ENCODE peak calls at places on chromosomes 6 and 20, in seven cellular contexts. N is fibroblast of the aortic adventitia; F is Right ventricle myocardium superior; A is upper lobe of right lung; E is stimulated activated CD4-positive, alpha-beta T cell treated with anti-CD3 and anti-CD28 coated beads, Interleukin-4, amount 100 ng/mL, for 24 hours; K is NCI-H1092 treated with DMSO at 0.1 percent for 48 hours; H is nephron progenitor cell. R is an unnamed sample.

GRCh38 chr6:149450679-149451360 is 34.0 kb downstream of the ZC3H12D start:
- DNase-seq in H (peak), N (no peak), E (no peak), F (peak), A (peak), K (peak), R (peak)

GRCh38 chr6:160141001-160141726 is 19.5 kb downstream of the SLC22A1 start:
- DNase-seq in N (peak), K (peak), A (no peak), H (no peak), E (no peak), F (no peak), R (no peak)

GRCh38 chr6:33967966-33968724 is 164.3 kb upstream of the MLN start:
- DNase-seq in K (peak), H (no peak), F (no peak), E (no peak), A (no peak), N (no peak), R (no peak)

GRCh38 chr20:1185316-1185741 is 548 bp upstream of the TMEM74B start:
- DNase-seq in H (peak), K (no peak), N (no peak), F (no peak), E (no peak), A (no peak), R (no peak)

GRCh38 chr20:36848078-36848660 is 27.8 kb upstream of the TLDC2 start:
- DNase-seq in F (peak), K (no peak), H (no peak), E (no peak), N (peak), A (no peak), R (no peak)

GRCh38 chr20:63246490-63247284 is 7.6 kb downstream of the NKAIN4 start:
- DNase-seq in N (no peak), H (peak), E (no peak), K (no peak), F (peak), A (no peak), R (no peak)

GRCh38 chr6:151293621-151294020 is 53.9 kb downstream of the AKAP12 start:
- DNase-seq in E (no peak), H (no peak), K (no peak), N (no peak), A (no peak), F (no peak), R (no peak)

GRCh38 chr20:13610205-13610604 is 28.5 kb downstream of the TASP1 start:
- DNase-seq in F (no peak), K (no peak), N (no peak), H (no peak), E (no peak), A (no peak), R (no peak)

GRCh38 chr6:73665686-73666319 is 12.0 kb upstream of the SLC17A5 start:
- DNase-seq in A (no peak), H (no peak), F (no peak), N (no peak), K (no peak), E (no peak), R (no peak)

GRCh38 chr20:39312107-39312506 is 350.0 kb downstream of the DHX35 start:
- DNase-seq in H (no peak), A (no peak), E (no peak), N (no peak), F (no peak), K (no peak), R (no peak)

GRCh38 chr6:23611776-23612381 is 514.1 kb upstream of the NRSN1 start:
- DNase-seq in F (no peak), K (no peak), E (no peak), H (no peak), N (no peak), A (no peak), R (no peak)

GRCh38 chr6:129577691-129578090 is 132.3 kb downstream of the ARHGAP18 start:
- DNase-seq in N (no peak), A (no peak), K (no peak), H (no peak), E (no peak), F (no peak), R (no peak)

GRCh38 chr6:18016133-18016532 is 28.7 kb upstream of the KIF13A start:
- DNase-seq in H (no peak), K (no peak), F (no peak), N (no peak), A (no peak), E (no peak), R (no peak)

GRCh38 chr20:23415958-23416583 is 5.2 kb downstream of the NAPB start:
- DNase-seq in A (no peak), E (no peak), K (no peak), N (peak), H (no peak), F (no peak), R (no peak)

GRCh38 chr20:45036044-45036755 is 64.7 kb downstream of the KCNS1 start:
- DNase-seq in A (no peak), K (no peak), H (no peak), E (peak), N (peak), F (no peak), R (no peak)

GRCh38 chr6:126803769-126804168 is 314.7 kb upstream of the RSPO3 start:
- DNase-seq in H (no peak), K (no peak), A (no peak), E (no peak), N (no peak), F (no peak), R (no peak)

GRCh38 chr6:22231050-22231449 is 65.8 kb downstream of the PRL start:
- DNase-seq in F (no peak), N (no peak), A (no peak), E (no peak), K (no peak), H (no peak), R (no peak)

GRCh38 chr6:28446818-28447511 is 3.7 kb upstream of the ZSCAN23 start:
- DNase-seq in N (peak), H (peak), A (no peak), F (no peak), E (no peak), K (no peak), R (no peak)

GRCh38 chr6:107750398-107750797 is 73.7 kb downstream of the SCML4 start:
- DNase-seq in K (no peak), N (no peak), A (no peak), E (no peak), F (no peak), H (no peak), R (no peak)

GRCh38 chr20:20051767-20052073 is 546 bp downstream of the CRNKL1 start:
- DNase-seq in A (no peak), E (no peak), N (no peak), H (no peak), F (no peak), K (no peak), R (no peak)

GRCh38 chr6:147142684-147143245 is 61.5 kb upstream of the STXBP5 start:
- DNase-seq in H (no peak), F (no peak), K (no peak), A (no peak), E (no peak), N (no peak), R (no peak)

GRCh38 chr6:105941616-105942412 is 144.3 kb upstream of the PRDM1 start:
- DNase-seq in A (no peak), N (no peak), H (no peak), F (no peak), K (no peak), E (no peak), R (no peak)

GRCh38 chr6:34416877-34417371 is 8.9 kb downstream of the RPS10 start:
- DNase-seq in A (no peak), H (no peak), F (no peak), N (no peak), E (no peak), K (no peak), R (no peak)

GRCh38 chr6:166778046-166778445 is 151.0 kb upstream of the RPS6KA2 start:
- DNase-seq in K (no peak), A (no peak), E (no peak), H (no peak), F (no peak), N (no peak), R (no peak)

GRCh38 chr6:830667-831327 is 137.9 kb upstream of the EXOC2 start:
- DNase-seq in A (no peak), N (no peak), F (no peak), E (no peak), H (no peak), K (no peak), R (no peak)

GRCh38 chr20:3510110-3510509 is 39.3 kb downstream of the ATRN start:
- DNase-seq in N (no peak), A (no peak), E (no peak), K (no peak), F (no peak), H (no peak), R (no peak)

GRCh38 chr6:42165016-42165415 is 8.1 kb upstream of the GUCA1A start:
- DNase-seq in H (no peak), N (peak), E (no peak), K (no peak), A (no peak), F (no peak), R (no peak)

GRCh38 chr6:44004625-44005506 is 122.4 kb downstream of the MRPL14 start:
- DNase-seq in K (no peak), F (peak), E (no peak), H (no peak), A (peak), N (peak), R (no peak)

GRCh38 chr6:10386756-10387654 is 27.9 kb downstream of the TFAP2A start:
- DNase-seq in E (no peak), A (no peak), F (no peak), N (no peak), H (no peak), K (no peak), R (no peak)

GRCh38 chr6:108732101-108732870 is 115.9 kb upstream of the ARMC2 start:
- DNase-seq in E (no peak), K (no peak), H (no peak), A (no peak), F (no peak), N (peak), R (no peak)

GRCh38 chr6:94052754-94053153 is 633.4 kb upstream of the EPHA7 start:
- DNase-seq in K (no peak), A (no peak), N (peak), H (no peak), F (no peak), E (no peak), R (no peak)

GRCh38 chr20:52981051-52981450 is 8.9 kb downstream of the TSHZ2 start:
- DNase-seq in A (no peak), E (no peak), F (no peak), N (no peak), K (no peak), H (no peak), R (no peak)

GRCh38 chr6:160393966-160394653 is 45.9 kb downstream of the SLC22A3 start:
- DNase-seq in E (no peak), F (no peak), A (no peak), N (peak), H (no peak), K (no peak), R (no peak)

GRCh38 chr20:24522452-24523330 is 53.3 kb downstream of the SYNDIG1 start:
- DNase-seq in A (no peak), H (no peak), E (no peak), N (no peak), F (no peak), K (no peak), R (no peak)

GRCh38 chr6:107989166-107990094 is 31.4 kb upstream of the SEC63 start:
- DNase-seq in E (no peak), A (no peak), N (no peak), H (no peak), F (no peak), K (no peak), R (no peak)